ENCODE peak calls at places on chromosomes 5 and 9, in five cellular contexts. W, T, F, G and B are unnamed samples.

GRCh38 chr5:144328505-144328904 is 157.8 kb downstream of the KCTD16 start:
- DNase-seq in W (no peak), G (no peak), F (no peak), T (no peak), B (no peak)

GRCh38 chr5:55154893-55155292 is 5.1 kb upstream of the GPX8 start:
- DNase-seq in W (no peak), F (peak), G (no peak), T (no peak), B (peak)

GRCh38 chr9:135924628-135925338 is 17.4 kb upstream of the CAMSAP1 start:
- DNase-seq in T (no peak), F (no peak), G (no peak), W (no peak), B (no peak)

GRCh38 chr9:131304676-131305366 is 15.3 kb downstream of the PLPP7 start:
- DNase-seq in W (no peak), F (no peak), G (no peak), T (no peak), B (no peak)

GRCh38 chr9:130015353-130016019 is 27.5 kb downstream of the FNBP1 start:
- DNase-seq in W (no peak), F (no peak), G (no peak), T (no peak), B (no peak)

GRCh38 chr5:159737263-159737662 is 179.0 kb upstream of the ADRA1B start:
- DNase-seq in W (no peak), G (no peak), F (peak), T (no peak), B (no peak)

GRCh38 chr9:122095010-122095767 is 2.1 kb upstream of the TTLL11 start:
- DNase-seq in G (peak), T (no peak), F (peak), W (peak), B (no peak)

GRCh38 chr9:75233011-75233410 is 144.7 kb downstream of the OSTF1 start:
- DNase-seq in T (no peak), G (no peak), W (no peak), F (no peak), B (no peak)

GRCh38 chr5:147805030-147805454 is 22.5 kb upstream of the JAKMIP2 start:
- DNase-seq in W (no peak), G (no peak), T (peak), F (no peak), B (no peak)

GRCh38 chr9:89940625-89941024 is 335.8 kb downstream of the GADD45G start:
- DNase-seq in T (no peak), G (no peak), F (no peak), W (no peak), B (no peak)

GRCh38 chr9:124280176-124280691 is 22.5 kb downstream of the NEK6 start:
- DNase-seq in G (no peak), W (no peak), T (no peak), F (peak), B (no peak)

GRCh38 chr5:5347442-5347841 is 75.0 kb upstream of the ICE1 start:
- DNase-seq in W (no peak), G (no peak), F (no peak), T (no peak), B (no peak)

GRCh38 chr5:141513021-141513626 is 24.2 kb downstream of the PCDHGC5 start:
- DNase-seq in W (no peak), F (peak), G (no peak), T (peak), B (no peak)

GRCh38 chr9:96644137-96644536 is 11.0 kb downstream of the PRXL2C start:
- DNase-seq in T (no peak), W (no peak), G (no peak), F (no peak), B (no peak)

GRCh38 chr9:121604242-121604641 is 47.2 kb upstream of the DAB2IP start:
- DNase-seq in T (no peak), G (no peak), F (peak), W (no peak), B (no peak)

GRCh38 chr9:124110307-124110915 is 98.8 kb downstream of the LHX2 start:
- DNase-seq in F (peak), W (peak), G (no peak), T (no peak), B (no peak)

GRCh38 chr5:178777557-178777956 is 47.1 kb upstream of the ZNF354A start:
- DNase-seq in G (no peak), T (peak), W (no peak), F (no peak), B (no peak)

GRCh38 chr5:81971086-81971693 is 633 bp upstream of the ATG10 start:
- DNase-seq in G (peak), F (peak), T (no peak), W (no peak), B (no peak)